ENCODE peak calls at places on chromosome 12, in eight cellular contexts. V is astrocyte of the spinal cord, P is left cardiac atrium, N is fibroblast of mammary gland, K is dorsolateral prefrontal cortex, U is RPMI7951, O is EH, E is GM23248. B is an unnamed sample.

GRCh38 chr12:115398311-115398781 is 714.4 kb upstream of the TBX3 start:
- DNase-seq in K (no peak), O (peak; percentile 44), U (peak; percentile 70), N (no peak), E (no peak), P (no peak), V (no peak), B (no peak)

GRCh38 chr12:58066296-58066695 is 124.9 kb downstream of the ATP23 start:
- DNase-seq in N (peak; percentile 5), P (no peak), E (no peak), O (peak; percentile 29), K (no peak), V (no peak), U (peak; percentile 40), B (no peak)

GRCh38 chr12:58529114-58529665 is 391.1 kb downstream of the LRIG3 start:
- DNase-seq in N (peak; percentile 94), K (no peak), O (peak; percentile 80), V (peak; percentile 86), E (peak; percentile 76), P (no peak), U (peak; percentile 71), B (no peak)

GRCh38 chr12:19323768-19324167 is 115.5 kb upstream of the AEBP2 start:
- DNase-seq in N (no peak), E (no peak), K (no peak), V (no peak), O (peak; percentile 56), P (no peak), U (no peak), B (no peak)

GRCh38 chr12:67039995-67040860 is 228.9 kb upstream of the CAND1 start:
- DNase-seq in E (no peak), V (no peak), N (no peak), O (no peak), K (no peak), P (no peak), U (no peak), B (no peak)

GRCh38 chr12:71686658-71687025 is 760 bp downstream of the TMEM19 start:
- DNase-seq in N (peak; percentile 60), K (no peak), O (peak; percentile 31), P (no peak), E (peak; percentile 57), V (no peak), U (no peak), B (no peak)

GRCh38 chr12:14249368-14249767 is 116.1 kb upstream of the ATF7IP start:
- DNase-seq in K (no peak), V (no peak), O (no peak), P (no peak), N (no peak), U (peak; percentile 48), E (no peak), B (no peak)

GRCh38 chr12:72030272-72030671 is 91.6 kb downstream of the TPH2 start:
- DNase-seq in V (peak; percentile 20), E (no peak), U (no peak), O (no peak), P (no peak), K (no peak), N (no peak), B (no peak)

B was measured in CD14-positive monocyte.